ENCODE peak calls at places on chromosomes 7 and 10, in five cellular contexts. A is T-helper 2 cell, W is SJSA1, P is GM18507, G is body of pancreas. T is an unnamed sample.

GRCh38 chr7:30252885-30253795 is 31.3 kb upstream of the ZNRF2 start:
- DNase-seq in A (no peak), W (peak), P (no peak), G (peak), T (no peak)

GRCh38 chr10:44723654-44724053 is 187.5 kb upstream of the TMEM72 start:
- DNase-seq in A (no peak), W (no peak), P (no peak), G (peak), T (no peak)

GRCh38 chr7:26321440-26321839 is 29.8 kb downstream of the SNX10 start:
- DNase-seq in A (no peak), W (no peak), P (no peak), G (no peak), T (no peak)

GRCh38 chr7:112422842-112423496 is 27.3 kb upstream of the IFRD1 start:
- DNase-seq in A (peak), W (peak), P (no peak), G (peak), T (no peak)

GRCh38 chr10:949446-949845 is 17.9 kb upstream of the LARP4B start:
- DNase-seq in A (no peak), W (no peak), P (no peak), G (no peak), T (no peak)

GRCh38 chr7:112331495-112331894 is 118.8 kb upstream of the IFRD1 start:
- DNase-seq in A (no peak), W (no peak), P (no peak), G (no peak), T (no peak)

GRCh38 chr7:40219917-40220316 is 85.1 kb downstream of the SUGCT start:
- DNase-seq in A (no peak), W (no peak), P (no peak), G (no peak), T (no peak)

GRCh38 chr7:143882611-143883078 is 19.3 kb downstream of the TCAF1 start:
- DNase-seq in A (no peak), W (no peak), P (no peak), G (peak), T (no peak)